ENCODE peak calls at places on chromosomes 1 and 21, in five cellular contexts. G, P, K, U and M are unnamed samples.

GRCh38 chr1:10504259-10504658 is 29.5 kb downstream of the PEX14 start:
- DNase-seq in G (no peak), U (no peak), K (no peak), P (no peak), M (no peak)

GRCh38 chr1:2611621-2612437 is 21.0 kb downstream of the MMEL1 start:
- DNase-seq in G (no peak), P (no peak), U (no peak), K (peak), M (peak)

GRCh38 chr1:204032642-204033235 is 40.2 kb upstream of the SOX13 start:
- DNase-seq in K (no peak), U (no peak), G (no peak), P (no peak), M (no peak)

GRCh38 chr1:229032455-229032854 is 238.5 kb upstream of the RAB4A start:
- DNase-seq in P (no peak), U (no peak), K (no peak), G (no peak), M (no peak)

GRCh38 chr1:24759492-24759891 is 14.2 kb downstream of the CLIC4 start:
- DNase-seq in G (no peak), U (no peak), P (no peak), K (no peak), M (no peak)

GRCh38 chr21:36188081-36188681 is 31.6 kb downstream of the DOP1B start:
- DNase-seq in K (no peak), U (no peak), P (no peak), G (no peak), M (no peak)

GRCh38 chr1:154812911-154813816 is 56.9 kb downstream of the KCNN3 start:
- DNase-seq in G (no peak), U (no peak), P (no peak), K (no peak), M (no peak)

GRCh38 chr1:212040629-212041028 is 5.1 kb downstream of the DTL start:
- DNase-seq in G (no peak), P (no peak), U (no peak), K (no peak), M (no peak)

GRCh38 chr1:118304722-118305344 is 119.8 kb upstream of the SPAG17 start:
- DNase-seq in G (no peak), P (no peak), K (no peak), U (no peak), M (no peak)

GRCh38 chr21:43782741-43783700 is 6.4 kb upstream of the RRP1 start:
- DNase-seq in P (no peak), G (no peak), K (no peak), U (no peak), M (no peak)

GRCh38 chr21:34926784-34927548 is 122.1 kb downstream of the RUNX1 start:
- DNase-seq in G (no peak), U (no peak), P (no peak), K (no peak), M (no peak)

GRCh38 chr1:207817778-207818751 is 66.2 kb downstream of the CD46 start:
- DNase-seq in G (no peak), K (no peak), U (no peak), P (no peak), M (no peak)

GRCh38 chr1:46284597-46285564 is 18.5 kb downstream of the LRRC41 start:
- DNase-seq in K (no peak), G (no peak), U (no peak), P (no peak), M (no peak)

GRCh38 chr1:2304921-2305681 is 77.0 kb downstream of the SKI start:
- DNase-seq in G (no peak), K (no peak), P (no peak), U (no peak), M (no peak)

GRCh38 chr1:228935198-228935663 is 200.0 kb downstream of the RHOU start:
- DNase-seq in P (no peak), U (no peak), G (no peak), K (no peak), M (no peak)

GRCh38 chr1:156399355-156400125 is 30.5 kb downstream of the RHBG start:
- DNase-seq in K (no peak), U (no peak), G (no peak), P (no peak), M (no peak)

GRCh38 chr1:210418863-210419641 is 90.3 kb downstream of the HHAT start:
- DNase-seq in U (no peak), K (no peak), P (no peak), G (no peak), M (no peak)

GRCh38 chr21:35083246-35083645 is 34.1 kb upstream of the RUNX1 start:
- DNase-seq in U (no peak), P (no peak), K (no peak), G (no peak), M (no peak)

GRCh38 chr1:205746757-205747412 is 3.1 kb downstream of the NUCKS1 start:
- DNase-seq in G (no peak), K (no peak), P (no peak), U (no peak), M (no peak)

GRCh38 chr1:32539584-32540571 is 651 bp downstream of the ZBTB8A start:
- DNase-seq in K (peak), P (no peak), G (peak), U (no peak), M (peak)

GRCh38 chr1:187838335-187839293 is 1009.9 kb downstream of the PLA2G4A start:
- DNase-seq in K (no peak), U (no peak), P (no peak), G (no peak), M (no peak)

GRCh38 chr1:41454406-41454805 is 30.1 kb downstream of the EDN2 start:
- DNase-seq in U (no peak), K (no peak), G (peak), P (no peak), M (no peak)

GRCh38 chr21:35190201-35190701 is 141.1 kb upstream of the RUNX1 start:
- DNase-seq in P (no peak), K (no peak), U (no peak), G (no peak), M (no peak)

GRCh38 chr1:69485616-69486015 is 82.1 kb upstream of the LRRC7 start:
- DNase-seq in K (no peak), P (no peak), U (no peak), G (no peak), M (no peak)

GRCh38 chr1:41672173-41672572 is 187.7 kb upstream of the EDN2 start:
- DNase-seq in U (no peak), G (no peak), K (no peak), P (no peak), M (no peak)

GRCh38 chr1:90726716-90727480 is 9.8 kb upstream of the BARHL2 start:
- DNase-seq in G (no peak), P (no peak), K (no peak), U (no peak), M (no peak)

GRCh38 chr21:42527489-42528158 is 14.0 kb downstream of the SLC37A1 start:
- DNase-seq in P (peak), K (no peak), U (peak), G (no peak), M (no peak)

GRCh38 chr1:229221106-229222019 is 49.5 kb upstream of the RAB4A start:
- DNase-seq in P (no peak), U (no peak), G (no peak), K (no peak), M (no peak)

GRCh38 chr1:59232209-59232608 is 64.7 kb upstream of the FGGY start:
- DNase-seq in G (no peak), P (no peak), K (no peak), U (no peak), M (no peak)

GRCh38 chr1:234750922-234751595 is 141.1 kb upstream of the IRF2BP2 start:
- DNase-seq in G (peak), U (no peak), K (no peak), P (no peak), M (no peak)

GRCh38 chr1:30783244-30783915 is 25.8 kb upstream of the LAPTM5 start:
- DNase-seq in G (no peak), P (no peak), K (no peak), U (no peak), M (no peak)

GRCh38 chr1:3687509-3687908 is 35.2 kb downstream of the TP73 start:
- DNase-seq in G (no peak), U (no peak), K (no peak), P (no peak), M (no peak)

GRCh38 chr1:214198571-214198970 is 82.4 kb upstream of the SMYD2 start:
- DNase-seq in G (no peak), P (no peak), U (no peak), K (no peak), M (no peak)

GRCh38 chr21:14838400-14838799 is 226.4 kb downstream of the NRIP1 start:
- DNase-seq in G (no peak), P (no peak), U (no peak), K (no peak), M (no peak)

GRCh38 chr1:94038511-94038910 is 82.4 kb downstream of the ABCA4 start:
- DNase-seq in P (no peak), K (no peak), G (no peak), U (no peak), M (no peak)

GRCh38 chr21:38349111-38349746 is 92.4 kb downstream of the KCNJ15 start:
- DNase-seq in P (no peak), U (no peak), G (no peak), K (no peak), M (no peak)

GRCh38 chr1:193104496-193104905 is 713 bp downstream of the GLRX2 start:
- DNase-seq in G (peak), P (peak), K (no peak), U (no peak), M (no peak)

GRCh38 chr1:55472784-55473183 is 257.6 kb upstream of the USP24 start:
- DNase-seq in G (no peak), K (no peak), U (no peak), P (no peak), M (no peak)